ENCODE peak calls at places on chromosomes 4 and X, in five cellular contexts. I is BE2C; W is cardiac fibroblast; F is activated naive CD4-positive, alpha-beta T cell; A is activated CD4-positive, alpha-beta memory T cell treated with anti-CD3 and anti-CD28 coated beads for 36 hours. B is an unnamed sample.

GRCh38 chr4:149997881-149998421 is 80.3 kb upstream of the DCLK2 start:
- DNase-seq in I (no peak), W (peak), F (no peak), A (peak), B (no peak)

GRCh38 chr4:111453216-111453615 is 692.0 kb upstream of the FAM241A start:
- DNase-seq in I (no peak), W (no peak), F (no peak), A (no peak), B (no peak)

GRCh38 chr4:139282375-139283075 is 2.5 kb upstream of the MGARP start:
- DNase-seq in I (no peak), W (peak), F (no peak), A (no peak), B (peak)

GRCh38 chrX:38898261-38898660 is 97.0 kb downstream of the MID1IP1 start:
- DNase-seq in I (no peak), W (no peak), F (no peak), A (no peak), B (no peak)

GRCh38 chrX:100819534-100819836 is 706 bp upstream of the CSTF2 start:
- DNase-seq in I (no peak), W (no peak), F (no peak), A (no peak), B (no peak)

GRCh38 chr4:16289872-16290554 is 63.7 kb upstream of the TAPT1 start:
- DNase-seq in I (no peak), W (peak), F (no peak), A (no peak), B (peak)

GRCh38 chrX:104420907-104421306 is 145.1 kb upstream of the IL1RAPL2 start:
- DNase-seq in I (no peak), W (no peak), F (no peak), A (no peak), B (no peak)

GRCh38 chr4:159981457-159981856 is 878.6 kb downstream of the RAPGEF2 start:
- DNase-seq in I (no peak), W (no peak), F (no peak), A (no peak), B (no peak)

GRCh38 chr4:152225680-152226079 is 310.2 kb downstream of the FBXW7 start:
- DNase-seq in I (no peak), W (no peak), F (no peak), A (no peak), B (no peak)

GRCh38 chr4:167544391-167544790 is 310.1 kb upstream of the SPOCK3 start:
- DNase-seq in I (no peak), W (peak), F (no peak), A (no peak), B (no peak)

GRCh38 chr4:4994312-4995097 is 24.8 kb downstream of the CYTL1 start:
- DNase-seq in I (no peak), W (no peak), F (no peak), A (no peak), B (no peak)

GRCh38 chr4:143441678-143442077 is 71.8 kb upstream of the SMARCA5 start:
- DNase-seq in I (no peak), W (peak), F (no peak), A (no peak), B (no peak)

GRCh38 chrX:10048695-10049094 is 81.5 kb downstream of the CLDN34 start:
- DNase-seq in I (no peak), W (no peak), F (no peak), A (no peak), B (no peak)

GRCh38 chr4:117577686-117578085 is 456.6 kb upstream of the NDST3 start:
- DNase-seq in I (no peak), W (no peak), F (no peak), A (no peak), B (no peak)

GRCh38 chr4:40515037-40515397 is 114.6 kb downstream of the RBM47 start:
- DNase-seq in I (no peak), W (no peak), F (no peak), A (no peak), B (no peak)

GRCh38 chr4:71441186-71442169 is 102.7 kb downstream of the SLC4A4 start:
- DNase-seq in I (no peak), W (peak), F (no peak), A (no peak), B (no peak)

GRCh38 chr4:136922066-136922465 is 610.2 kb downstream of the PCDH18 start:
- DNase-seq in I (no peak), W (no peak), F (no peak), A (no peak), B (no peak)

GRCh38 chr4:139042981-139043460 is 27.4 kb downstream of the NOCT start:
- DNase-seq in I (no peak), W (no peak), F (no peak), A (no peak), B (no peak)

GRCh38 chr4:177190995-177191568 is 118.6 kb upstream of the NEIL3 start:
- DNase-seq in I (no peak), W (peak), F (no peak), A (no peak), B (peak)

GRCh38 chr4:94365304-94365703 is 22.7 kb upstream of the HPGDS start:
- DNase-seq in I (no peak), W (peak), F (no peak), A (no peak), B (no peak)

GRCh38 chrX:10155137-10155536 is 1.6 kb upstream of the CLCN4 start:
- DNase-seq in I (no peak), W (no peak), F (no peak), A (no peak), B (no peak)

GRCh38 chrX:15206306-15206705 is 63.6 kb downstream of the ASB9 start:
- DNase-seq in I (peak), W (no peak), F (no peak), A (no peak), B (no peak)

GRCh38 chr4:48375651-48376291 is 34.4 kb downstream of the SLAIN2 start:
- DNase-seq in I (no peak), W (peak), F (no peak), A (no peak), B (peak)

GRCh38 chr4:135508006-135508714 is 1306.6 kb upstream of the PABPC4L start:
- DNase-seq in I (no peak), W (peak), F (no peak), A (no peak), B (peak)

GRCh38 chr4:113539408-113539807 is 222.1 kb downstream of the CAMK2D start:
- DNase-seq in I (no peak), W (peak), F (no peak), A (peak), B (peak)

GRCh38 chr4:85725727-85726170 is 250.8 kb downstream of the ARHGAP24 start:
- DNase-seq in I (no peak), W (no peak), F (no peak), A (no peak), B (no peak)

B was measured in brain microvascular endothelial cell.